ENCODE peak calls at places on chromosomes 11 and 22, in four cellular contexts. One of them, this sample, is unnamed.
A peak's percentile ranks its signal among the peaks of the same experiment; 100 is the strongest.

GRCh38 chr11:16902182-16902581 is 112.0 kb downstream of the PLEKHA7 start:
- ATAC-seq in lower lobe of right lung: no peak
- ATAC-seq in Panc1: no peak
- ATAC-seq in DND-41: no peak
- ATAC-seq in this sample: no peak

GRCh38 chr11:69374110-69374981 is 80.4 kb downstream of the MYEOV start:
- ATAC-seq in lower lobe of right lung: peak; percentile 20
- ATAC-seq in Panc1: no peak
- ATAC-seq in DND-41: no peak
- ATAC-seq in this sample: no peak

GRCh38 chr11:57815476-57815875 is 53.9 kb downstream of the CTNND1 start:
- ATAC-seq in lower lobe of right lung: no peak
- ATAC-seq in Panc1: no peak
- ATAC-seq in DND-41: no peak
- ATAC-seq in this sample: no peak

GRCh38 chr11:8988329-8989234 is 15.2 kb downstream of the NRIP3 start:
- ATAC-seq in lower lobe of right lung: no peak
- ATAC-seq in Panc1: no peak
- ATAC-seq in DND-41: no peak
- ATAC-seq in this sample: no peak

GRCh38 chr11:43933608-43934358 is 8.7 kb upstream of the C11orf96 start:
- ATAC-seq in lower lobe of right lung: no peak
- ATAC-seq in Panc1: no peak
- ATAC-seq in DND-41: no peak
- ATAC-seq in this sample: peak; percentile 11

GRCh38 chr11:130719516-130719915 is 196.8 kb downstream of the SNX19 start:
- ATAC-seq in lower lobe of right lung: no peak
- ATAC-seq in Panc1: no peak
- ATAC-seq in DND-41: no peak
- ATAC-seq in this sample: no peak

GRCh38 chr22:20249797-20250354 is 18.2 kb downstream of the RTN4R start:
- ATAC-seq in lower lobe of right lung: no peak
- ATAC-seq in Panc1: no peak
- ATAC-seq in DND-41: no peak
- ATAC-seq in this sample: peak; percentile 40

GRCh38 chr11:13104619-13105236 is 95.6 kb downstream of the RASSF10 start:
- ATAC-seq in lower lobe of right lung: no peak
- ATAC-seq in Panc1: no peak
- ATAC-seq in DND-41: no peak
- ATAC-seq in this sample: peak; percentile 67

GRCh38 chr11:134406264-134407185 is 5.5 kb downstream of the B3GAT1 start:
- ATAC-seq in lower lobe of right lung: no peak
- ATAC-seq in Panc1: no peak
- ATAC-seq in DND-41: no peak
- ATAC-seq in this sample: no peak

GRCh38 chr11:123517559-123518364 is 87.7 kb downstream of the GRAMD1B start:
- ATAC-seq in lower lobe of right lung: no peak
- ATAC-seq in Panc1: no peak
- ATAC-seq in DND-41: no peak
- ATAC-seq in this sample: no peak

GRCh38 chr11:5831196-5831829 is 10.4 kb downstream of the OR52E6 start:
- ATAC-seq in lower lobe of right lung: no peak
- ATAC-seq in Panc1: peak; percentile 58
- ATAC-seq in DND-41: no peak
- ATAC-seq in this sample: no peak

GRCh38 chr11:68164437-68164836 is 43.2 kb upstream of the CHKA start:
- ATAC-seq in lower lobe of right lung: no peak
- ATAC-seq in Panc1: peak; percentile 49
- ATAC-seq in DND-41: no peak
- ATAC-seq in this sample: no peak

GRCh38 chr11:61892085-61892370 is 683 bp upstream of the FADS3 start:
- ATAC-seq in lower lobe of right lung: peak; percentile 34
- ATAC-seq in Panc1: peak; percentile 32
- ATAC-seq in DND-41: peak; percentile 58
- ATAC-seq in this sample: no peak

GRCh38 chr11:70302086-70302752 is 31.7 kb downstream of the PPFIA1 start:
- ATAC-seq in lower lobe of right lung: no peak
- ATAC-seq in Panc1: no peak
- ATAC-seq in DND-41: no peak
- ATAC-seq in this sample: no peak

GRCh38 chr11:12674571-12674935 is 332 bp downstream of the TEAD1 start:
- ATAC-seq in lower lobe of right lung: peak; percentile 53
- ATAC-seq in Panc1: peak; percentile 71
- ATAC-seq in DND-41: no peak
- ATAC-seq in this sample: peak; percentile 48

GRCh38 chr11:3983101-3983500 is 111.5 kb upstream of the RRM1 start:
- ATAC-seq in lower lobe of right lung: no peak
- ATAC-seq in Panc1: no peak
- ATAC-seq in DND-41: peak; percentile 86
- ATAC-seq in this sample: no peak

DNA sequence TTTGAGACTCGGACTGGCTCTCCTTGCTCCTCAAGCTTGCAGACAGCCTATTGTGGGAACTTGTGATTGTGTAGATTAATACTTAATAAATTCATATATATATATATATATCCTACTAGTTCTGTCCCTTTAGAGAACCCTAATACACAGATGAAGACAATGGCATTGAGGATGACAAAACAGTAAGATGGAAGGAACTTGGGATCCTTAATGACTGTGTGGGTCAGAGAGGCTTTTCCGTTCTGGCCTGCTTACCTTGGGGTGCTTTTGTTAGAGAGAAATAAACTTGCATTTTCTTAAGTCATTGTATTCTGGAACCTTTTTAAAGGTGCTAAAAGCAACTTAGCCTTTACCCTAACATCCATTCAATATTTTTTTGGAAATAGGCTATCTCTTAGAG is 49.6 kb upstream of the RRAS2 start:
- ATAC-seq in lower lobe of right lung: no peak
- ATAC-seq in Panc1: no peak
- ATAC-seq in DND-41: no peak
- ATAC-seq in this sample: no peak
- H3K27ac ChIP-seq in lower lobe of right lung: no peak overlapping the region
- H3K27ac ChIP-seq in Panc1: no peak overlapping the region
- H3K27ac ChIP-seq in DND-41: no peak overlapping the region
- H3K27ac ChIP-seq in this sample: no peak overlapping the region

GRCh38 chr11:103413266-103413888 is 304.2 kb downstream of the DYNC2H1 start:
- ATAC-seq in lower lobe of right lung: no peak
- ATAC-seq in Panc1: no peak
- ATAC-seq in DND-41: no peak
- ATAC-seq in this sample: no peak

GRCh38 chr11:103420593-103420992 is 311.4 kb downstream of the DYNC2H1 start:
- ATAC-seq in lower lobe of right lung: no peak
- ATAC-seq in Panc1: no peak
- ATAC-seq in DND-41: peak; percentile 35
- ATAC-seq in this sample: no peak

GRCh38 chr11:103418014-103418413 is 308.8 kb downstream of the DYNC2H1 start:
- ATAC-seq in lower lobe of right lung: no peak
- ATAC-seq in Panc1: no peak
- ATAC-seq in DND-41: no peak
- ATAC-seq in this sample: no peak
- H3K27ac ChIP-seq in lower lobe of right lung: no peak overlapping the region
- H3K27ac ChIP-seq in Panc1: no peak overlapping the region
- H3K27ac ChIP-seq in DND-41: no peak overlapping the region
- H3K27ac ChIP-seq in this sample: no peak overlapping the region

GRCh38 chr11:117226388-117227385 is 5.2 kb downstream of the PCSK7 start:
- ATAC-seq in lower lobe of right lung: peak; percentile 88
- ATAC-seq in Panc1: peak; percentile 93
- ATAC-seq in DND-41: peak; percentile 80
- ATAC-seq in this sample: peak; percentile 58

GRCh38 chr11:117225553-117226170 is 6.2 kb downstream of the PCSK7 start:
- ATAC-seq in lower lobe of right lung: no peak
- ATAC-seq in Panc1: no peak
- ATAC-seq in DND-41: no peak
- ATAC-seq in this sample: no peak

GRCh38 chr11:117221775-117222517 is 9.9 kb downstream of the PCSK7 start:
- ATAC-seq in lower lobe of right lung: peak; percentile 66
- ATAC-seq in Panc1: no peak
- ATAC-seq in DND-41: no peak
- ATAC-seq in this sample: peak; percentile 58

GRCh38 chr11:117222991-117223740 is 8.7 kb downstream of the PCSK7 start:
- ATAC-seq in lower lobe of right lung: no peak
- ATAC-seq in Panc1: no peak
- ATAC-seq in DND-41: no peak
- ATAC-seq in this sample: no peak

DNA sequence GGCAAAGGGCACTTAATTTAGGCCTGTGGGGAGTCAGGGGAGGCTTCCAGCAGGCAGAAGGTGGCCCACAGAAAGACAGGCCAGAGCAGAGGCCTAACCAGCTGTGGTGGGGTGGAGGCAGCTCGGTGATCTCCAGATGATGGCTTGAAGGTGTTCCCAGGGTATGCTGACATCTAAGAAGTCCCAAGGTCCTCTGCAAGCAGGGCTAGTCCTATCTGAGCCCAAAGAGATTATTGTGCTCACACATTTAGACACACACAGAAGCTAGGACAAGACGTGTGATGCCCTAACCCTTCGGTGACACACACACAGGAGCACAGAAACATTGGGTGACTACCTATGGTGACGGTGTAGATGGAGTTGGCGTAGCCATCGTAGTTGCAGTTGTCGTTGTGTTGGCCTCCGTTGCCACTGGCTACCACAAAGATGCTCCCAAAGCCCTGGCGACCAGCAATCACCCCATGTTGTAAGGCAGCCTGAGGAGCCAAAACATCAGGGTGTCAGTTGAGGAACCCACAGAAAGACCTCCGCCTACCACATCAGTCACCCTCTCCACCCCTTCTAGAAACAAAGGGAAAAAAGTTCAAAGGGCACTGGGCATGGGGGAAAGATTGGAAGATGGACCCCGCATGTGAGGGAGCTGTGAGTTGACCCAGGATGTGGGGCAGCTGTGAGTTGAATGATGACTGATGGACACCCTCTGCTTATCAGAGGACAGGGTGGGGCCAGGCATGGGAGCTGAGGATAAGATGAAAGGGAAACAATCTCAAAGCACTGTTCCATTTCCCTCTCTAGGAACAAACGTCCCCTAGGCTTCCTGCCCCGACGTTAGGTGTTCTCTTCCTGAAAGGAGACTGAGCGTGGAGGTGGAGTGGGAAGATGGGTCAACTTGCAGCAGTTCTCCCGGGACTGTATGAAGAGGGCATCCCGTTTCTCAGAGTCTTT is 7.9 kb downstream of the PCSK7 start:
- ATAC-seq in lower lobe of right lung: no peak
- ATAC-seq in Panc1: no peak
- ATAC-seq in DND-41: no peak
- ATAC-seq in this sample: no peak
- H3K27ac ChIP-seq in lower lobe of right lung: no peak overlapping the region
- H3K27ac ChIP-seq in Panc1: no peak overlapping the region
- H3K27ac ChIP-seq in DND-41: no peak overlapping the region
- H3K27ac ChIP-seq in this sample: peak overlapping the region; percentile 95

DNA sequence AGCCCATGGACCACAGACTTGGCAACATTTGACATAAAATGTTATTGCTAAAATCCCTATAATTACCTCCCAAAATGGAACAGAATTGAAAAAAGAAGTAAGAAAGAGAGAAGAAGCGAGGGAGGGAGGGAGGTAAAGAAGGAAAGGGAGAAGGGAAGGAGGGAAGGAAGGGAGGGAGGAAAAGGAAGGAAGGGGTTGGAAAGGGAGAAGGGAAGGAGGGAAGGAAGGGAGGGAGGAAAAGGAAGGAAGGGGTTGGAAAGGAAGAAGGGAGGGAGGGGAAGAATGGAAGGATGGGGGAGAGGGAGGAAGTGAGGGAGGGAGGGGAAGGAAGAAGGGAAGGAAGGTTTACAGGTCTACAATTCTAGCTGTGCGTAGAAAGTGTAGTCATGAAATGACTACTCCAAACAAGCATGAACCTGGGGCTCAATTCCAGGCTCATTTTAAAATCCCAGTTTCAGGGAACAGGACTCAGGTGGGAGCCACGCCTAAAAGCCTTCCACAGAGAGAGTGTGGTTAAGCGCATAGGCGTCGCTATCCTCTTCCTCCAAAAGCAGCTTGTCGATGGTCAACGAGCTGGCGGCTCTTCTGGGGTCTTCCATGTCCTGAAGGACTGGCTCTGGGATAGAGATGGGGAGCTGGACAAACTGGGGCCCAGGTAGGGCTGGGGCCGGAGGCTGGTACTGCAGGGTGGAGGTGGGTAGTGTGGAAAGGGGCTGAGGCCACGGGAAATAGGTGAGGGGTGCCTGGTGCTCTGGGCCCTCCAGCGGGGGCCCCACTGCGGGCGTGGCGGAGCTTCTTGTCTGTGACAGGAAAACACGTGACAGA is 25.1 kb downstream of the POU2AF1 start:
- ATAC-seq in lower lobe of right lung: no peak
- ATAC-seq in Panc1: no peak
- ATAC-seq in DND-41: no peak
- ATAC-seq in this sample: no peak
- H3K27ac ChIP-seq in lower lobe of right lung: no peak overlapping the region
- H3K27ac ChIP-seq in Panc1: no peak overlapping the region
- H3K27ac ChIP-seq in DND-41: no peak overlapping the region
- H3K27ac ChIP-seq in this sample: no peak overlapping the region

GRCh38 chr22:37676691-37677627 is 1.5 kb downstream of the LGALS1 start:
- ATAC-seq in lower lobe of right lung: peak; percentile 76
- ATAC-seq in Panc1: peak; percentile 46
- ATAC-seq in DND-41: peak; percentile 87
- ATAC-seq in this sample: peak; percentile 48
- H3K27ac ChIP-seq in lower lobe of right lung: peak overlapping the region; percentile 85
- H3K27ac ChIP-seq in Panc1: peak overlapping the region; percentile 78
- H3K27ac ChIP-seq in DND-41: peak overlapping the region; percentile 88
- H3K27ac ChIP-seq in this sample: peak overlapping the region; percentile 94

GRCh38 chr11:65651589-65652510 is 10.9 kb downstream of the RELA start:
- ATAC-seq in lower lobe of right lung: peak; percentile 0
- ATAC-seq in Panc1: peak; percentile 13
- ATAC-seq in DND-41: no peak
- ATAC-seq in this sample: peak; percentile 14
- H3K27ac ChIP-seq in lower lobe of right lung: peak overlapping the region; percentile 96
- H3K27ac ChIP-seq in Panc1: peak overlapping the region; percentile 95
- H3K27ac ChIP-seq in DND-41: peak overlapping the region; percentile 74
- H3K27ac ChIP-seq in this sample: peak overlapping the region; percentile 93